ENCODE peak calls at places on chromosome 5, in nine cellular contexts. J is GM23248; V is tibial nerve; O is fibroblast of lung; M is CD4-positive, alpha-beta T cell; A is HAP-1; G is breast epithelium; N is SJCRH30; P is astrocyte. I is an unnamed sample. For H3K9me3, the result is how much of the 10 kb centered on the place peaks cover.

GRCh38 chr5:59221769-59222168 is 638.9 kb downstream of the RAB3C start:
- DNase-seq in J (no peak), V (no peak), O (no peak), M (no peak), A (no peak), G (no peak), N (no peak), P (no peak), I (no peak)

GRCh38 chr5:180161420-180162303 is 47.3 kb downstream of the RASGEF1C start:
- DNase-seq in J (no peak), V (no peak), O (no peak), M (no peak), A (no peak), G (peak), N (no peak), P (no peak), I (no peak)

GRCh38 chr5:108634951-108635288 is 112.8 kb upstream of the FER start:
- DNase-seq in J (peak), V (no peak), O (no peak), M (no peak), A (no peak), G (no peak), N (no peak), P (no peak), I (no peak)

GRCh38 chr5:108688487-108688886 is 59.2 kb upstream of the FER start:
- DNase-seq in J (no peak), V (no peak), O (no peak), M (no peak), A (no peak), G (no peak), N (no peak), P (no peak), I (no peak)

GRCh38 chr5:35305336-35306020 is 75.2 kb upstream of the PRLR start:
- DNase-seq in J (no peak), V (no peak), O (no peak), M (no peak), A (no peak), G (no peak), N (no peak), P (no peak), I (no peak)

GRCh38 chr5:113050606-113051391 is 74.2 kb downstream of the DCP2 start:
- DNase-seq in J (peak), V (peak), O (peak), M (no peak), A (no peak), G (no peak), N (no peak), P (peak), I (no peak)

GRCh38 chr5:7250004-7250403 is 145.9 kb upstream of the ADCY2 start:
- DNase-seq in J (no peak), V (no peak), O (no peak), M (no peak), A (no peak), G (no peak), N (no peak), P (no peak), I (no peak)

GRCh38 chr5:127587246-127587917 is 61.5 kb upstream of the CTXN3 start:
- DNase-seq in J (no peak), V (no peak), O (no peak), M (no peak), A (no peak), G (no peak), N (no peak), P (no peak), I (no peak)

GRCh38 chr5:85452322-85453025 is 1067.8 kb upstream of the EDIL3 start:
- DNase-seq in J (no peak), V (no peak), O (no peak), M (no peak), A (no peak), G (no peak), N (no peak), P (no peak), I (no peak)

GRCh38 chr5:134051305-134051704 is 46.5 kb upstream of the VDAC1 start:
- DNase-seq in J (peak), V (no peak), O (no peak), M (no peak), A (no peak), G (no peak), N (no peak), P (no peak), I (no peak)

GRCh38 chr5:79886456-79886855 is 104.6 kb downstream of the MTX3 start:
- DNase-seq in J (no peak), V (no peak), O (no peak), M (no peak), A (no peak), G (no peak), N (no peak), P (no peak), I (no peak)

GRCh38 chr5:72988769-72989168 is 32.9 kb downstream of the FCHO2 start:
- DNase-seq in J (no peak), V (no peak), O (peak), M (no peak), A (no peak), G (no peak), N (no peak), P (peak), I (no peak)

GRCh38 chr5:129078660-129079059 is 15.9 kb upstream of the ISOC1 start:
- DNase-seq in J (no peak), V (no peak), O (no peak), M (no peak), A (no peak), G (no peak), N (no peak), P (no peak), I (no peak)

GRCh38 chr5:180595381-180596114 is 4.2 kb upstream of the SCGB3A1 start:
- DNase-seq in J (no peak), V (no peak), O (no peak), M (no peak), A (no peak), G (peak), N (no peak), P (no peak), I (no peak)

GRCh38 chr5:103744159-103744558 is 181.6 kb upstream of the NUDT12 start:
- DNase-seq in J (peak), V (no peak), O (peak), M (no peak), A (peak), G (no peak), N (no peak), P (peak), I (no peak)

GRCh38 chr5:79694652-79695051 is 5.0 kb downstream of the CMYA5 start:
- DNase-seq in J (no peak), V (no peak), O (peak), M (no peak), A (no peak), G (no peak), N (no peak), P (peak), I (no peak)

GRCh38 chr5:137975208-137975607 is 57.7 kb downstream of the FAM13B start:
- DNase-seq in J (no peak), V (no peak), O (no peak), M (no peak), A (no peak), G (no peak), N (no peak), P (no peak), I (no peak)

GRCh38 chr5:55897905-55898304 is 46.7 kb downstream of the IL31RA start:
- DNase-seq in J (peak), V (peak), O (peak), M (no peak), A (no peak), G (no peak), N (no peak), P (peak), I (no peak)

GRCh38 chr5:147464211-147464610 is 45.7 kb downstream of the DPYSL3 start:
- DNase-seq in J (peak), V (peak), O (no peak), M (no peak), A (no peak), G (no peak), N (peak), P (no peak), I (no peak)

GRCh38 chr5:153952057-153952456 is 86.7 kb downstream of the FAM114A2 start:
- DNase-seq in J (no peak), V (no peak), O (no peak), M (no peak), A (no peak), G (no peak), N (no peak), P (no peak), I (no peak)

GRCh38 chr5:35247645-35248034 is 17.4 kb upstream of the PRLR start:
- DNase-seq in J (peak), V (no peak), O (peak), M (no peak), A (no peak), G (no peak), N (no peak), P (peak), I (no peak)

GRCh38 chr5:110414360-110414759 is 312.1 kb downstream of the TMEM232 start:
- DNase-seq in J (peak), V (no peak), O (peak), M (no peak), A (no peak), G (no peak), N (no peak), P (peak), I (no peak)

GRCh38 chr5:104199771-104200170 is 637.2 kb upstream of the NUDT12 start:
- DNase-seq in J (no peak), V (no peak), O (no peak), M (no peak), A (no peak), G (no peak), N (no peak), P (no peak), I (no peak)

GRCh38 chr5:172150514-172151425 is 37.3 kb downstream of the STK10 start:
- DNase-seq in J (peak), V (peak), O (peak), M (no peak), A (no peak), G (no peak), N (no peak), P (no peak), I (no peak)

GRCh38 chr5:119404033-119404432 is 48.2 kb downstream of the TNFAIP8 start:
- DNase-seq in J (no peak), V (no peak), O (no peak), M (no peak), A (no peak), G (no peak), N (no peak), P (no peak), I (no peak)

GRCh38 chr5:56376128-56376527 is 143.0 kb upstream of the ANKRD55 start:
- DNase-seq in J (no peak), V (no peak), O (no peak), M (no peak), A (no peak), G (no peak), N (no peak), P (no peak), I (no peak)

GRCh38 chr5:138662599-138662998 is 87.4 kb upstream of the HSPA9 start:
- DNase-seq in J (peak), V (no peak), O (no peak), M (peak), A (no peak), G (no peak), N (no peak), P (no peak), I (no peak)

GRCh38 chr5:52043137-52043536 is 659.9 kb downstream of the ISL1 start:
- DNase-seq in J (no peak), V (no peak), O (no peak), M (no peak), A (no peak), G (no peak), N (no peak), P (no peak), I (no peak)

GRCh38 chr5:83608122-83608521 is 112.5 kb downstream of the HAPLN1 start:
- DNase-seq in J (peak), V (peak), O (peak), M (no peak), A (peak), G (no peak), N (peak), P (peak), I (no peak)

GRCh38 chr5:75006821-75007536 is 45.4 kb downstream of the GCNT4 start:
- DNase-seq in J (no peak), V (no peak), O (peak), M (no peak), A (peak), G (no peak), N (no peak), P (no peak), I (no peak)

GRCh38 chr5:2491846-2492245 is 259.6 kb downstream of the IRX2 start:
- DNase-seq in J (no peak), V (no peak), O (no peak), M (no peak), A (no peak), G (no peak), N (no peak), P (no peak), I (no peak)
- H3K9me3 ChIP-seq in J (under half), V (under half), O (under half), M (under half), A (under half), G (under half), N (under half), P (under half), I (under half)

GRCh38 chr5:179110528-179110927 is 50.4 kb downstream of the ZNF354C start:
- DNase-seq in J (no peak), V (no peak), O (no peak), M (no peak), A (no peak), G (no peak), N (no peak), P (no peak), I (no peak)

GRCh38 chr5:179111267-179112207 is 51.4 kb downstream of the ZNF354C start:
- DNase-seq in J (no peak), V (no peak), O (no peak), M (no peak), A (no peak), G (no peak), N (no peak), P (no peak), I (no peak)

GRCh38 chr5:179113143-179113530 is 53.0 kb downstream of the ZNF354C start:
- DNase-seq in J (no peak), V (no peak), O (no peak), M (no peak), A (no peak), G (peak), N (no peak), P (no peak), I (no peak)

GRCh38 chr5:179113945-179114641 is 53.9 kb downstream of the ZNF354C start:
- DNase-seq in J (no peak), V (no peak), O (no peak), M (no peak), A (no peak), G (peak), N (no peak), P (no peak), I (no peak)

DNA sequence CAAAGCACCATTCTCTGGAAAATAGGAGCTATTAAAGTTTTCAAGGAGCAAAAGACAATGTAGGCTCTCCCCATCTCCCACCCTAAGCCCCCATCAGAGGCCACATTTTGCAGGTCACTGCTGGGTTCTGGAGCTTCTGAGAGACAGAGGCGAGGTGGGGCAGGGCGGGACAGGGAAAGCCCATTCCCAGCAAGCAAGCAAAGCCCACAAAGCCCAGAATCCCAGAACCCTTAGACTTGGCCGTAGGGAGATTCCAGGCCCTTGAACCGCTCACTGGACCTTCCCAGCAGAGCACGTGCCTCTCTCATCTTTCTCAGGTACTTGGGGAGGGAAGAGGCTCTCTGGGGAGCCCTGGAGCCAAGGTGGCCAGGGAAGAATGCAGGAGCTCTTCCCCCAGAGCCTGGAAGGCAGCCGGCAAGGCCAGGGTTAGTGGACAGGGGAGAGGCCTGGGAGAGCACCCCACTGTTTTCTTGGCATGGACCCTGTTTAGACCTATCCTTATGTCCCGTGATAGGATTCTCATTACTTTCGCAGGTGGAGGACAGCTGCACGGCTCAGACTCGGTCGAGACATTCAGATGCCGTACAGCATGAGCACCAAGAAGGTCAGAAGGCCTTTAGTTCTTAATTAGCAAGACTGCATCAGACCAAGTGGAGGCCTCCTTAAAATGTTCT is 52.4 kb downstream of the ZNF354C start:
- DNase-seq in J (no peak), V (no peak), O (no peak), M (no peak), A (no peak), G (no peak), N (no peak), P (no peak), I (no peak)
- H3K9me3 ChIP-seq in J (under half), V (under half), O (under half), M (under half), A (under half), G (half or more), N (under half), P (under half), I (under half)

GRCh38 chr5:95976606-95977005 is 15.0 kb upstream of the ELL2 start:
- DNase-seq in J (no peak), V (no peak), O (no peak), M (no peak), A (no peak), G (no peak), N (no peak), P (no peak), I (no peak)

GRCh38 chr5:95975703-95976102 is 14.1 kb upstream of the ELL2 start:
- DNase-seq in J (no peak), V (no peak), O (no peak), M (no peak), A (no peak), G (no peak), N (no peak), P (no peak), I (no peak)

GRCh38 chr5:95970359-95970704 is 8.7 kb upstream of the ELL2 start:
- DNase-seq in J (no peak), V (no peak), O (no peak), M (no peak), A (no peak), G (no peak), N (no peak), P (no peak), I (no peak)

GRCh38 chr5:95972196-95972595 is 10.5 kb upstream of the ELL2 start:
- DNase-seq in J (no peak), V (no peak), O (no peak), M (no peak), A (no peak), G (no peak), N (no peak), P (no peak), I (no peak)

DNA sequence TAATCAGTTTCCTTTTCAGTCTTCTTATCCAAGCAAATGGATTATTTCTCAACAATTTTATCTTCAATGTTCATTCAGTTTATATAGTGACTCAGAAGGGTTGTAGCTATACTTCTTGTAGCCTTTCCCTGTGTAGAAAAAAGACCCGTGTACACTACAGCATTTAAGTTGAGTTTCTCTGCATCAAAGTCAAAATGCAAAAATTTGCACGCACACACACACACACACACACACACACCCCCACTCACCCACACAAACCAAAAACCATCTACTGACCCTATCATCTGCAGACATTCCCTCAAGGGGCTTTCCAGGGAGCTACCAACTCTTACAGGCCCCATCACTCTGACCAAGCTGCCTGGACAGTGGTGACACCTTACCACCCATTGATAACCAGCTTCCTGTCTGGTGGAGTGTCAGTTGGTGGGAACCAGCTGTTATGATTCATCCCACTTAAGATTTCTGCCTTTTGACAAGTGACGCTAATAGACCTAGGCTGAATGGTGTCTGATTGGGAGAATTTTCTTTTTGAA is 12.2 kb upstream of the ELL2 start:
- DNase-seq in J (no peak), V (no peak), O (peak), M (peak), A (no peak), G (no peak), N (peak), P (peak), I (no peak)
- H3K9me3 ChIP-seq in J (under half), V (under half), O (under half), M (under half), A (under half), G (under half), N (under half), P (under half), I (under half)

GRCh38 chr5:179128041-179128365 is 67.8 kb downstream of the ZNF354C start:
- DNase-seq in J (no peak), V (no peak), O (no peak), M (no peak), A (no peak), G (no peak), N (no peak), P (no peak), I (no peak)
- H3K9me3 ChIP-seq in J (under half), V (under half), O (under half), M (under half), A (under half), G (under half), N (under half), P (under half), I (under half)

DNA sequence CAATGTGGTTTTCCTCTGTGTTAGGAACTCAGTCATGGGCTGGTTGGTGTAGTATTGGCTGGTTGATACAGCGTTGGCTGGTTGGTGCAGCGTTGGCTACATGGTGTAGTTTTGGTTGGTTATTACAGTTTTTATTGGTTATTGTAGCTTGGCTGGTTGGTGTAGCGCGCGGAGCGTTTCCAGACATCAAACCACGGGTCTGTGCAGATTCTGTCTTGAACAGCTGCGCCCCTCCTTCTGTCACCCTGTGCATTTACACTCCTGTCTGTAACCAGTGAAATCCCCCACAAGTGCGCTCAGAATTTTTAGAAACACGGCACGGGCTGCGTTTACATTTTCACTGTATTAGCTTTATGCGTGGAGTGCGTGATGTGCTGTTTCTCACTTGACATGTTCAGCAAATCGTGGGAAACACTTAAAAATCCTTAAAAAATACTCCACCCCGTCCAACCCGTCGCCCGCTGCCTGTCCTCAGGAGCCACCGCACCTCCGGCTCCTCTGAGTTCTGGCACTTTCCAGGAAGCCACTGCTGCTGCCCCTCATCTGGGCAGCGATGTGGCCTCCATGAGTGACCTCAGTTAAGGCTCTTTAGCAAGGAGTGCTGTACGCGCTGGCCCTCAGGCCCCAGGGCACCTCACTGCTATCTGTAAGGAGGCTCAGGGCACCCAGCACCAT is 20.8 kb downstream of the NKD2 start:
- DNase-seq in J (no peak), V (no peak), O (no peak), M (no peak), A (no peak), G (no peak), N (no peak), P (no peak), I (no peak)
- H3K9me3 ChIP-seq in J (under half), V (under half), O (under half), M (under half), A (under half), G (under half), N (under half), P (under half), I (under half)

DNA sequence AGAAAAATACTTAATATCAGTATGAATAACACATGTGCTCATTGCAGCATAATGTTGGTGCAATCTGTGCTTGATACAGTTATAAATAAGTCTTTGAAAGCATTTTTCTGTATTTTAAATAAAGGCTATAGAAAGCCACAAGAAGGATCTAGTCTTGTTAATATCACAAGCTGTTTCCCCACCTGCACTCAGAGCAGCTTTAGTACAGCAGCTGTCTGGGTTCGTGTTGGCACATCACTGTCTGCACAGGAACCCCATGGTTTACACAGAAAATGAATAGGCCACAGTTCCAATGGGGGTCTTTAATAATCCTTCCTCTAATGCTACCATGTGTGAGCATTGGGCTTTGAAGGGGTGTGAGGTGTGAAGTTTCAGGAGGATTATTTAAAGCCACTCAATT is 2269.7 kb downstream of the MAT2B start:
- DNase-seq in J (no peak), V (no peak), O (no peak), M (no peak), A (no peak), G (no peak), N (no peak), P (no peak), I (no peak)
- H3K9me3 ChIP-seq in J (under half), V (under half), O (under half), M (under half), A (under half), G (under half), N (under half), P (under half), I (under half)

GRCh38 chr5:178870411-178870810 is 10.7 kb downstream of the ZNF354B start:
- DNase-seq in J (no peak), V (no peak), O (no peak), M (no peak), A (no peak), G (no peak), N (no peak), P (no peak), I (no peak)
- H3K9me3 ChIP-seq in J (under half), V (under half), O (under half), M (half or more), A (under half), G (under half), N (under half), P (under half), I (under half)

I was measured in T-helper 17 cell.